ENCODE peak calls at places on chromosomes 3 and 15, in five cellular contexts. R, Z, W, O and B are unnamed samples.
A peak's percentile ranks its signal among the peaks of the same experiment; 100 is the strongest.

GRCh38 chr15:91953432-91953831 is 99.9 kb downstream of the SLCO3A1 start:
- DNase-seq in R (no peak), Z (peak; percentile 81), W (no peak), O (no peak), B (peak; percentile 42)

GRCh38 chr3:89690649-89691048 is 583.2 kb downstream of the EPHA3 start:
- DNase-seq in R (no peak), Z (no peak), W (no peak), O (no peak), B (no peak)

GRCh38 chr3:58386966-58387365 is 46.7 kb downstream of the PDHB start:
- DNase-seq in R (no peak), Z (no peak), W (no peak), O (peak; percentile 23), B (peak; percentile 57)

GRCh38 chr3:71723452-71724170 is 1.6 kb downstream of the EIF4E3 start:
- DNase-seq in R (no peak), Z (no peak), W (no peak), O (no peak), B (no peak)

GRCh38 chr3:56667973-56668579 is 15.0 kb downstream of the TASOR start:
- DNase-seq in R (no peak), Z (no peak), W (no peak), O (no peak), B (no peak)

GRCh38 chr3:128863560-128863959 is 15.9 kb upstream of the ACAD9 start:
- DNase-seq in R (no peak), Z (no peak), W (no peak), O (no peak), B (no peak)

GRCh38 chr3:115903843-115904242 is 280.5 kb downstream of the GAP43 start:
- DNase-seq in R (no peak), Z (no peak), W (no peak), O (no peak), B (no peak)

GRCh38 chr3:74630602-74631001 is 16.1 kb upstream of the CNTN3 start:
- DNase-seq in R (no peak), Z (no peak), W (no peak), O (no peak), B (no peak)

GRCh38 chr3:126543457-126544090 is 15.2 kb downstream of the C3orf22 start:
- DNase-seq in R (no peak), Z (no peak), W (peak; percentile 7), O (peak; percentile 9), B (no peak)

GRCh38 chr3:52813810-52814209 is 16.7 kb downstream of the ITIH4 start:
- DNase-seq in R (no peak), Z (no peak), W (no peak), O (no peak), B (peak; percentile 86)

GRCh38 chr3:64484289-64484992 is 203.4 kb downstream of the ADAMTS9 start:
- DNase-seq in R (peak; percentile 93), Z (peak; percentile 81), W (peak; percentile 75), O (peak; percentile 83), B (peak; percentile 74)

GRCh38 chr15:58330836-58331561 is 100.8 kb upstream of the LIPC start:
- DNase-seq in R (peak; percentile 81), Z (no peak), W (no peak), O (no peak), B (no peak)

GRCh38 chr15:77415450-77416448 is 4.2 kb downstream of the PEAK1 start:
- DNase-seq in R (no peak), Z (peak; percentile 7), W (no peak), O (no peak), B (no peak)

GRCh38 chr3:58377168-58377567 is 44.5 kb downstream of the PXK start:
- DNase-seq in R (no peak), Z (no peak), W (no peak), O (no peak), B (no peak)

GRCh38 chr3:9826815-9827574 is 16.8 kb downstream of the RPUSD3 start:
- DNase-seq in R (no peak), Z (no peak), W (peak; percentile 43), O (no peak), B (no peak)

GRCh38 chr3:187740446-187741399 is 4.5 kb downstream of the BCL6 start:
- DNase-seq in R (peak; percentile 94), Z (peak; percentile 65), W (peak; percentile 84), O (peak; percentile 80), B (peak; percentile 81)

GRCh38 chr3:63613561-63613960 is 38.9 kb upstream of the SNTN start:
- DNase-seq in R (no peak), Z (no peak), W (no peak), O (no peak), B (no peak)

GRCh38 chr3:53080612-53081205 is 34.8 kb upstream of the SFMBT1 start:
- DNase-seq in R (no peak), Z (no peak), W (no peak), O (no peak), B (no peak)

DNA sequence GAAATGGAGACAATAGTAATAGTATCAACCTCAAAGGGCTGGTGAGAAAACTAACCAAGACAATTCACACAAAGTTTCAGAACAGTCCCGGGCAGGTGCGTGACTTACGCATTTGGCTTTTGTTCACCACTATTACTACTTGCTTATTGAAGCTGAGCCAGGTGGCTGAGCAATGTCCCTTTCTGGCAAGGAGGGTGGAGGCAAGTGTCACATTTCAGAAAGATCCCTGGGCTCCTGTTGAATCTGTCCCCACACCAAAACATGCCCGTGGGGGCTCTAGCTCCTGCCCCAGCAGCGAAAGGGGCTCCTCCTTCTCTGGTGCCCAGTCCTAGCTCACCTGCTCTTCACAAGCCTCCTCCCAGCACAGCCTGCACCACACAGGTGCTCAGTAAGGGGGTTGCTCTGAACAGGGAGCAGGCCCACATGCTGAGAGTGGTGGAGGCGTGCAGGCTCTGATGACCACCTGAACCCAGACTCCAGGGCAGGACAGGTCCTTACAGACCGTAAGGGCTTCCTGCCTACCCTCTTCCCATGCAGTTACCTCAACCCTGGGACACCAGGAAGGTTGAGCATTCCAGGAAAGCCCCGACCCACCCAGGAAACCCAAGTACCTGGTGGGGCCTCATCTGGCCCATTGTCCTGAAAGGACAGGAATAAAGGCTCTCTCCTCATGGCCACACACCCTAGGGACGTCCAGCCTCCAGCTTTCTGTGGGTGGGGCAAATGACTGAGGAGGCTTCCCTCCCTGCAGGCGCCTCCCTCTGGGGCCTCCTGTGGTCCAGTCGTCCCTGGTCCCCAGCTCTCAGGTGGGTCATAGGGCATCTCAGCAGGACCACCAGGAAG is 32.6 kb downstream of the SEMA7A start:
- DNase-seq in R (no peak), Z (no peak), W (no peak), O (no peak), B (no peak)
- H3K4me3 ChIP-seq in R (no peak overlapping the region), Z (no peak overlapping the region), W (no peak overlapping the region), O (no peak overlapping the region), B (no peak overlapping the region)

GRCh38 chr3:50088725-50089602 is at the start of gene RBM5:
- DNase-seq in R (peak; percentile 98), Z (peak; percentile 94), W (peak; percentile 92), O (peak; percentile 91), B (peak; percentile 95)
- TF ChIP-seq POLR2A in R (peak; percentile 62), Z (peak; percentile 85), W (peak; percentile 52), O (peak; percentile 58), B (peak; percentile 48)

DNA sequence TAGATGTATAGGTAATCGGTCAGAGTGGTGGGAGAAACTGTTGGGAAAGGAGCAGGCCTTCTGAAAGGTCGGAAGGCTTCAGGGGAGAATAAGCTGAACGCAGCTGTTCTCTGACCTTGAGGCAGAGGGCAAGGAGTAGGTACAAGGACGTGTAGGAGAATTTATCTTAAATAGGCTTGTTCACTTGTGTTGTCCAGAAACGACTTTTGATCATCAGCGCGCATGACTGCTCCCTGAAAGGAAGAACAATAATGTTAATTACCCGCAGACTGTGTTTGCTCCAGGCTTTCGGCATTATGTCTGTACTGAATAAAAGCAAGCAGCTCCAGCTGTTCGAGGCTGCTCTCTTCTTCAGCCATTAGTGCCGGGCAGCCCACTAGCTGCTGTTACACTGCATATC is 39.6 kb downstream of the GPR160 start:
- DNase-seq in R (no peak), Z (no peak), W (no peak), O (no peak), B (no peak)
- H3K4me3 ChIP-seq in R (no peak overlapping the region), Z (no peak overlapping the region), W (no peak overlapping the region), O (no peak overlapping the region), B (no peak overlapping the region)

DNA sequence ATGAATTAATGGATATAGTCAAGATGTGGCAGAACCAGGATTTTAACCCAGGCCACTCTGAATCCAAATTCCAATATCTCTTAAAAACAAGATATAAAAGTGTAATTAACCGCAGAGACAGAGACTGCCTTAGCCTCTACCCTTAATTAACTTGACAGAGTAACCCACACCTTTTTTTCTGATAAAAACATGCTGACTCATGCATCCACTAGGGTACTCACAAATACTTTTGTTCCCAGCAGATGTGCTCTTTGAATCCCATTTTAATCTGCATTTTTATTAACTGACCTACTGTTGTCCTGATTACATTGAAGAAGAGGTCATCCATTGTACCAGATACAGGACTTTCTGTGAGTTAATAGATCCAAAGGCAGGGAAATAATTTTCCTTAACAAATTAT is 278.3 kb downstream of the CHL1 start:
- DNase-seq in R (no peak), Z (no peak), W (no peak), O (no peak), B (no peak)
- TF ChIP-seq POLR2A in R (no peak), Z (no peak), W (no peak), O (no peak), B (no peak)

GRCh38 chr3:193812078-193812725 is 219.2 kb downstream of the OPA1 start:
- DNase-seq in R (no peak), Z (no peak), W (no peak), O (no peak), B (no peak)
- H3K4me3 ChIP-seq in R (no peak overlapping the region), Z (no peak overlapping the region), W (no peak overlapping the region), O (no peak overlapping the region), B (no peak overlapping the region)

GRCh38 chr15:31155136-31155535 is 53.6 kb upstream of the TRPM1 start:
- DNase-seq in R (no peak), Z (no peak), W (no peak), O (no peak), B (no peak)
- TF ChIP-seq POLR2A in R (no peak), Z (no peak), W (no peak), O (no peak), B (no peak)

DNA sequence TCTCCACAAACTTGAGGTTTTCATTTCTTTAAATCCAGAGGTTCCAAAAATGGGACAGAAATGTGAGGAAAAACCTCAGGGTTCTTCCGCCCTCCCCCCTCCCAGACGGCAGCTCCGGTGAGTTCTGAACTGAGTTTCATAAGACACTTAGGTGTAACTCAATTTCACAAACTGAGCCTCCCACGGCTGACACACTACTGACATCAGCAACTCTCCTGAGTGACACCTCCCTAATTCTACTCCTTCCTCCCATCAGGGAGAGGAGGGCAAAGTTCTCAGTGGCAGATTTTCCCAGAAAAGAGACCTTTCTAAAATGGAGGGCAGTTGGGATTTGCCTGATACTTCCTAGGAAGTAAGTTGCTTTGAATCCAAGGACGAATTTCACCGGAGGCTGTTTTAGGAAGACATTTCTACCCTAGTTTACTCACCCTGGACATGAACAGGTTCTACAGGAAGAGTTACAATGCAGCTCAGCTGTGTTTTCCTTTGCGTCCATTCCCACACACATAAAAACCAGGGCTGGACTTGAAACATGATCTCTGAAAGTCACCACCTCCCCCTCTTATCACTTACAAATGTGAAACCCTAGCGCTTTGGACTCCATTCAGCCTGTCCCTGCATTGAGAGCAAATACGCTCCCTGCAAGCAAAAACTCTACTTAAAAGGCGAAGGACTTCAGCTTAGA is 78.1 kb upstream of the LMOD3 start:
- DNase-seq in R (no peak), Z (no peak), W (peak; percentile 53), O (no peak), B (peak; percentile 86)
- H3K4me3 ChIP-seq in R (peak overlapping the region; percentile 33), Z (no peak overlapping the region), W (peak overlapping the region; percentile 60), O (no peak overlapping the region), B (peak overlapping the region; percentile 62)